ENCODE peak calls at places on chromosomes 16 and 17, in nine cellular contexts. J is right cardiac atrium; B is CD4-positive, CD25-positive, alpha-beta regulatory T cell; Q is psoas muscle; Y is right lobe of liver; T is neural progenitor cell; U is heart left ventricle; X is CD8-positive, alpha-beta T cell; K is aorta. P is an unnamed sample.

GRCh38 chr17:73320601-73321264 is 8.9 kb upstream of the CDC42EP4 start:
- DNase-seq in J (no peak), B (no peak), Q (no peak), Y (no peak), T (no peak), U (no peak), X (no peak), K (no peak), P (no peak)

GRCh38 chr16:54657058-54657708 is 273.5 kb upstream of the IRX5 start:
- DNase-seq in J (no peak), B (no peak), Q (no peak), Y (no peak), T (no peak), U (no peak), X (no peak), K (no peak), P (no peak)

GRCh38 chr16:73052441-73053030 is 4.6 kb upstream of the ZFHX3 start:
- DNase-seq in J (no peak), B (no peak), Q (no peak), Y (no peak), T (peak), U (no peak), X (no peak), K (no peak), P (no peak)

GRCh38 chr17:75557075-75557851 is 30.3 kb upstream of the MYO15B start:
- DNase-seq in J (peak), B (no peak), Q (no peak), Y (peak), T (no peak), U (no peak), X (no peak), K (no peak), P (no peak)

GRCh38 chr17:73474370-73474988 is 162.7 kb upstream of the CDC42EP4 start:
- DNase-seq in J (peak), B (no peak), Q (peak), Y (no peak), T (no peak), U (peak), X (no peak), K (peak), P (no peak)

GRCh38 chr16:50496990-50497389 is 51.2 kb upstream of the NKD1 start:
- DNase-seq in J (no peak), B (no peak), Q (no peak), Y (no peak), T (no peak), U (no peak), X (no peak), K (no peak), P (no peak)

GRCh38 chr17:30586818-30587595 is 109.8 kb downstream of the GOSR1 start:
- DNase-seq in J (no peak), B (no peak), Q (no peak), Y (no peak), T (no peak), U (no peak), X (no peak), K (no peak), P (no peak)

GRCh38 chr17:60167095-60167741 is 17.4 kb downstream of the CA4 start:
- DNase-seq in J (peak), B (no peak), Q (no peak), Y (no peak), T (no peak), U (no peak), X (no peak), K (no peak), P (no peak)

GRCh38 chr17:57785032-57785431 is 39.9 kb upstream of the CCDC182 start:
- DNase-seq in J (peak), B (no peak), Q (no peak), Y (peak), T (no peak), U (peak), X (no peak), K (no peak), P (no peak)

GRCh38 chr16:56771558-56772279 is 41.8 kb downstream of the NUP93 start:
- DNase-seq in J (no peak), B (no peak), Q (no peak), Y (no peak), T (no peak), U (no peak), X (no peak), K (no peak), P (no peak)

GRCh38 chr16:67555795-67556212 is 6.5 kb upstream of the CTCF start:
- DNase-seq in J (no peak), B (peak), Q (no peak), Y (no peak), T (no peak), U (no peak), X (no peak), K (no peak), P (peak)

GRCh38 chr17:54451051-54451450 is 449.6 kb upstream of the TOM1L1 start:
- DNase-seq in J (no peak), B (no peak), Q (no peak), Y (no peak), T (no peak), U (no peak), X (no peak), K (no peak), P (no peak)

GRCh38 chr17:40297511-40297910 is 9.8 kb downstream of the CDC6 start:
- DNase-seq in J (no peak), B (no peak), Q (no peak), Y (no peak), T (no peak), U (no peak), X (no peak), K (no peak), P (no peak)

GRCh38 chr16:364595-365491 is 5.5 kb downstream of the MRPL28 start:
- DNase-seq in J (no peak), B (no peak), Q (peak), Y (no peak), T (no peak), U (no peak), X (no peak), K (no peak), P (no peak)

GRCh38 chr17:66373944-66374817 is 71.8 kb downstream of the PRKCA start:
- DNase-seq in J (peak), B (peak), Q (peak), Y (no peak), T (peak), U (peak), X (peak), K (no peak), P (no peak)

GRCh38 chr16:1537763-1538289 is 4.4 kb downstream of the TMEM204 start:
- DNase-seq in J (peak), B (peak), Q (no peak), Y (no peak), T (no peak), U (no peak), X (no peak), K (no peak), P (no peak)

GRCh38 chr17:68613739-68614298 is 12.7 kb upstream of the FAM20A start:
- DNase-seq in J (no peak), B (peak), Q (peak), Y (no peak), T (peak), U (peak), X (no peak), K (no peak), P (no peak)

GRCh38 chr17:9676742-9677387 is 31.5 kb downstream of the USP43 start:
- DNase-seq in J (no peak), B (peak), Q (no peak), Y (no peak), T (no peak), U (no peak), X (no peak), K (no peak), P (no peak)

GRCh38 chr17:41308918-41309359 is at the start of gene KRTAP16-1:
- DNase-seq in J (no peak), B (peak), Q (no peak), Y (no peak), T (no peak), U (no peak), X (peak), K (peak), P (no peak)

GRCh38 chr16:68473358-68474064 is 25.2 kb upstream of the SMPD3 start:
- DNase-seq in J (no peak), B (no peak), Q (no peak), Y (peak), T (no peak), U (peak), X (no peak), K (no peak), P (no peak)

GRCh38 chr16:10738231-10739077 is 5.2 kb upstream of the NUBP1 start:
- DNase-seq in J (peak), B (peak), Q (peak), Y (peak), T (no peak), U (peak), X (no peak), K (peak), P (peak)

GRCh38 chr17:53722407-53722806 is 100.3 kb upstream of the KIF2B start:
- DNase-seq in J (no peak), B (no peak), Q (no peak), Y (no peak), T (no peak), U (no peak), X (no peak), K (no peak), P (no peak)

GRCh38 chr17:55437165-55437605 is 15.6 kb upstream of the MMD start:
- DNase-seq in J (no peak), B (no peak), Q (no peak), Y (no peak), T (peak), U (no peak), X (no peak), K (no peak), P (no peak)

GRCh38 chr16:3262517-3262916 is 6.1 kb upstream of the MEFV start:
- DNase-seq in J (no peak), B (no peak), Q (no peak), Y (no peak), T (no peak), U (no peak), X (no peak), K (no peak), P (no peak)

GRCh38 chr17:32755045-32755805 is 121.7 kb downstream of the MYO1D start:
- DNase-seq in J (no peak), B (peak), Q (no peak), Y (no peak), T (peak), U (no peak), X (no peak), K (no peak), P (peak)

DNA sequence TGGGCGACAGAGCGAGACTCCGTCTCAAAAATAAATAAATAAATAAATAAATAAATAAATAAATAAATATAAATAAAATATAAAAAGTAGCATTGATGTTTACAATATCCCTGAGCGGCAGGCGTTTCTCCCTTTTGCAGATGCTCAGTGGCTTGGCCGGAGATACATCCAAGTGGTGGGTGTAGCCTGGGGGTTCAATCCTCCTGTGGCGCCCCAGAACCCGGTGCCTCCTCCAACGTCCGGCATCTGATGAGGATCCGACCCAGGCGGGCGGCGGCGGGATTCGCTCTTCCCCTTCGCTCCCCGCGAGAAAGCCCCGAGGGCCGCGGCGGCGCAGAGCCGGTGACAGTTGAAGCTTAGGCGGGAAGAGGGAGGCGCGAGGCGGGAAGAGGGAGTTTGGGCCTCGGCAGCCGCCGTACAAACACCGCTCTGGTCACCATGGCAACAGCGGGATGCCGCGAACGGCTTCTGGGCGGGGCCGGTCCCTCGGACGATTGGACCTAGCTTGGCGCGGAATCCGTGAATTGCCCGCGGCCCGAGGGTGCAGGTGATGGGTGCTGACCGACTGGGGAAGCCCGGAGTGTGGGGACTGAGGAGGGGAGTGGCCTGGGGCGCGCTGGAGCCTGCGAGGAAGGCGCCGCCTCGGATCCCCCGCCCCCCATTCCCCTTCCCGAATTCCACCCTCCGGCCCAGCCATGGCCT is 12.7 kb upstream of the ALDOA start:
- DNase-seq in J (peak), B (peak), Q (peak), Y (peak), T (peak), U (peak), X (peak), K (peak), P (peak)
- H3K27ac ChIP-seq in J (no peak), B (no peak), Q (no peak), Y (no peak), T (no peak), U (no peak), X (no peak), K (no peak), P (peak)

DNA sequence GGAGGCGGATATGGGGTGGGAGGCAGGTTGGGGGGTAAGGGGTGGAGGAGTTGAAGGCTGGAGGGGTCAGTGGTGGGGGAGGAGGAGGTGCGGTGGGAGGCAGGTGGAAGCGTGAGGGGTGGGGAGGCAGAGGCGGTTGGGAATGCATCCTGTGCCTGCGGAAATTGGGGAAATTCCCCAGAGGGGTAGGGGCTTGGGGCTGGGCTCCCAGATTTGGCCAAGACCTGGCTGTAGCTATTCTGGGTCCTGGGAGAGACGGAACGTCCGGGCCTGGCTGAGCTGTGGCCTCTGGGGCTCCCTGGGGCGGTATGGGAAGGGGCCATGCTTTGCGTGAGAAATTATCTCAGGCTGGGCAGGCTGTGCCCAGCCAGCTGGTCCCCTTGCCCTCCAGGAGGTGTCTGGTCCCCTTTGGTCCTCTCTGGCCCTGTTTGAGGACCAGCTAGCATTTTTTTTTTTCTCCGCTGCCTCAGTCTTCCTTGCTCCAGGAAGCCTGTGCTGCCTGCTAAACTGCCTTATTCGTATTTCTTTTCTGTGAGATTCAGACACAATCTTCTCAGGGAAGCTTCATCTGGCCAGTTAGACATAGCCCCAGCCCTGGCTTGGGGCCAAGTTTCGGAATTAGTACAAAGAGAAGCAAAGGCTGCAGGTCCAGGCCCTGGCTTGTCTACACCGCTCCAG is 7.3 kb upstream of the TRPV2 start:
- DNase-seq in J (peak), B (no peak), Q (peak), Y (peak), T (peak), U (peak), X (no peak), K (peak), P (no peak)
- H3K27ac ChIP-seq in J (peak), B (no peak), Q (peak), Y (peak), T (peak), U (peak), X (no peak), K (no peak), P (no peak)

GRCh38 chr16:78936060-78936459 is 664.5 kb downstream of the MAF start:
- DNase-seq in J (no peak), B (no peak), Q (no peak), Y (no peak), T (no peak), U (no peak), X (no peak), K (no peak), P (no peak)

GRCh38 chr16:78939600-78939999 is 660.9 kb downstream of the MAF start:
- DNase-seq in J (no peak), B (no peak), Q (no peak), Y (no peak), T (no peak), U (no peak), X (no peak), K (no peak), P (no peak)
- H3K27ac ChIP-seq in J (no peak), B (no peak), Q (no peak), Y (no peak), T (no peak), U (no peak), X (no peak), K (no peak), P (no peak)

GRCh38 chr16:74627506-74628220 is 20.7 kb upstream of the GLG1 start:
- DNase-seq in J (no peak), B (peak), Q (no peak), Y (peak), T (no peak), U (no peak), X (no peak), K (no peak), P (no peak)
- H3K27ac ChIP-seq in J (no peak), B (no peak), Q (no peak), Y (peak), T (no peak), U (peak), X (no peak), K (no peak), P (peak)